ENCODE peak calls at places on chromosomes 6 and 20, in five cellular contexts. One of them, this sample, is unnamed.

GRCh38 chr20:59561614-59562277 is 42.6 kb upstream of the PHACTR3 start:
- DNase-seq in brain microvascular endothelial cell: no peak
- DNase-seq in GM06990: no peak
- DNase-seq in WTC11: no peak
- DNase-seq in HFFc6: no peak
- DNase-seq in this sample: no peak

GRCh38 chr20:20480689-20481088 is 112.8 kb downstream of the INSM1 start:
- DNase-seq in brain microvascular endothelial cell: peak
- DNase-seq in WTC11: no peak
- DNase-seq in GM06990: no peak
- DNase-seq in HFFc6: peak
- DNase-seq in this sample: no peak

GRCh38 chr6:158663465-158664167 is 13.8 kb downstream of the SYTL3 start:
- DNase-seq in HFFc6: no peak
- DNase-seq in brain microvascular endothelial cell: no peak
- DNase-seq in GM06990: no peak
- DNase-seq in WTC11: no peak
- DNase-seq in this sample: no peak

GRCh38 chr6:156809034-156809433 is 31.9 kb downstream of the ARID1B start:
- DNase-seq in GM06990: peak
- DNase-seq in WTC11: no peak
- DNase-seq in HFFc6: peak
- DNase-seq in brain microvascular endothelial cell: no peak
- DNase-seq in this sample: no peak

GRCh38 chr6:33822575-33823395 is 19.0 kb upstream of the MLN start:
- DNase-seq in brain microvascular endothelial cell: peak
- DNase-seq in HFFc6: no peak
- DNase-seq in WTC11: peak
- DNase-seq in GM06990: no peak
- DNase-seq in this sample: no peak

GRCh38 chr20:36526521-36527011 is 14.8 kb upstream of the MYL9 start:
- DNase-seq in brain microvascular endothelial cell: no peak
- DNase-seq in HFFc6: no peak
- DNase-seq in WTC11: no peak
- DNase-seq in GM06990: no peak
- DNase-seq in this sample: no peak

GRCh38 chr20:8132015-8132631 is at the start of gene PLCB1:
- DNase-seq in HFFc6: peak
- DNase-seq in brain microvascular endothelial cell: peak
- DNase-seq in GM06990: peak
- DNase-seq in WTC11: peak
- DNase-seq in this sample: peak

GRCh38 chr20:51091564-51092195 is 68.8 kb upstream of the KCNG1 start:
- DNase-seq in HFFc6: no peak
- DNase-seq in brain microvascular endothelial cell: no peak
- DNase-seq in WTC11: no peak
- DNase-seq in GM06990: no peak
- DNase-seq in this sample: no peak

GRCh38 chr6:96899599-96899998 is 1.9 kb upstream of the NDUFAF4 start:
- DNase-seq in GM06990: no peak
- DNase-seq in WTC11: no peak
- DNase-seq in HFFc6: no peak
- DNase-seq in brain microvascular endothelial cell: no peak
- DNase-seq in this sample: no peak

GRCh38 chr6:31752739-31753319 is 9.6 kb upstream of the SAPCD1 start:
- DNase-seq in GM06990: no peak
- DNase-seq in HFFc6: peak
- DNase-seq in brain microvascular endothelial cell: peak
- DNase-seq in WTC11: no peak
- DNase-seq in this sample: no peak

GRCh38 chr6:26223213-26223612 is 136.0 kb downstream of the HFE start:
- DNase-seq in WTC11: no peak
- DNase-seq in brain microvascular endothelial cell: no peak
- DNase-seq in GM06990: no peak
- DNase-seq in HFFc6: no peak
- DNase-seq in this sample: no peak

DNA sequence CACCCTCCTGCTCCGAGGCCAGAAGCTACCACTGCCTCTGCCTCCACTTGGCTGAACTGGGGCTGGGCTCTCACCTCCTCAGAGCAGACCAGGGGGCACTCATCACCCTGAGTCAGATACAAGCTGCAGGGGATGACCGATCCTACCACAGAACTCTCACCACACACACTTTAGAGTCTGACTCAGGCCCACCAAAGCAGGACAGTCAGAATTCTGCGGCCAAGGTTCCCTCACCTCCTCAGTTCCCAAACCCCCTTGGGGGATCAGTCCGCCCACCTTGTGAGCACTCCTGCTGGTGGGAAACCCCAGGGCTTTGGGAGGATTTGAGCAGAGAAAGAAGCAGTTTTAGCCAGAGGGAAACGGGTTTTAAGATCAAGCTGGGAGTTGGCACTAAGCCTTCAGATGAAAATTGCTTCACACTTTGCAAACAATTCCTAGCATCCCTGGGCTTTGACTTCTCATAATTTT is 587.8 kb upstream of the JAG1 start:
- DNase-seq in brain microvascular endothelial cell: peak
- DNase-seq in WTC11: no peak
- DNase-seq in HFFc6: peak
- DNase-seq in GM06990: no peak
- DNase-seq in this sample: no peak
- TF ChIP-seq CTCF in brain microvascular endothelial cell: peak
- TF ChIP-seq CTCF in WTC11: no peak
- TF ChIP-seq CTCF in HFFc6: no peak
- TF ChIP-seq CTCF in GM06990: no peak
- TF ChIP-seq CTCF in this sample: no peak

DNA sequence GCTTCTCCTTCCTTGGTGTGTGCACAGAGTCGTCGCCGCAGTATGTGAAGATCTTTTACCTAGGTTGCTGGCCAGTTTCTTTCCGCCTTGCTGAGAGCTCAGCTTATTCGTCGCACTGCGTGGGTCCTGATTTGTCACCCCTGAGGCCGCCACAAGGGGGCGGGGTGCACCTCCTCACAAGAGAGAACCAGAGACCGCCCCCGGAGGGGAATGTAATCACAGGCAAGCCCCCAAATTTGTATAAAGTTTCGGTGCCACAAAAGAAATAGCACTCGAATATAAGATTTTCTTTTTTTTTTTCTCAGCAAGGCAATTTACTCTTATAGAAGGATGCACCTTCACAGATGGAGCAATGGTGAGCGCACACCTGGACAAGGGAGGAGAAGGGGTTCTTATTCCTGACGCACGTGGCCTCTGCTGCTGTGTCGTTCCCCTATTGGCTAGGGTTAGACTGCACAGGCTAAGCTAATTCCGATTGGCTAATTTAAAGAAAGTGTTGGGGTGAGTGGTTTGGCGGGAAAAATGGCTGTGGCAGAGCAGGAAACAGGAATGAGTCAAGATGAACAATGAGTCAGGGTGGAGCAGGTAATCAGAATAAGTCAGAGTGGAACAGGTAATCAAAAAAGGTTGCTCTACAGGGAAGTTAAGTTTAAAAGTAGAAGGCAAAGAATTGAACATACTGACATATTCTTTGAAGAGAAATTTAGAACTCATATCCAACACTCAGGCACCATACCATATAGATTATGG is 19.5 kb downstream of the NCOA3 start:
- DNase-seq in HFFc6: no peak
- DNase-seq in WTC11: peak
- DNase-seq in brain microvascular endothelial cell: no peak
- DNase-seq in GM06990: no peak
- DNase-seq in this sample: no peak
- TF ChIP-seq CTCF in HFFc6: peak
- TF ChIP-seq CTCF in WTC11: peak
- TF ChIP-seq CTCF in brain microvascular endothelial cell: peak
- TF ChIP-seq CTCF in GM06990: peak
- TF ChIP-seq CTCF in this sample: no peak

GRCh38 chr20:46689082-46689753 is at the start of gene TP53RK:
- DNase-seq in WTC11: peak
- DNase-seq in brain microvascular endothelial cell: peak
- DNase-seq in HFFc6: peak
- DNase-seq in GM06990: peak
- DNase-seq in this sample: peak
- TF ChIP-seq CTCF in WTC11: no peak
- TF ChIP-seq CTCF in brain microvascular endothelial cell: peak
- TF ChIP-seq CTCF in HFFc6: peak
- TF ChIP-seq CTCF in GM06990: no peak
- TF ChIP-seq CTCF in this sample: no peak

GRCh38 chr6:30685157-30685976 is 1.1 kb downstream of the PPP1R18 start:
- DNase-seq in GM06990: peak
- DNase-seq in HFFc6: no peak
- DNase-seq in WTC11: no peak
- DNase-seq in brain microvascular endothelial cell: no peak
- DNase-seq in this sample: no peak
- TF ChIP-seq CTCF in GM06990: peak
- TF ChIP-seq CTCF in HFFc6: peak
- TF ChIP-seq CTCF in WTC11: no peak
- TF ChIP-seq CTCF in brain microvascular endothelial cell: peak
- TF ChIP-seq CTCF in this sample: no peak